ENCODE peak calls at places on chromosomes 11 and 22, in seven cellular contexts. D is Daoy; B is NCI-H2081; H is GM19239; V is activated CD4-positive, alpha-beta T cell treated with anti-CD3 and anti-CD28 coated beads, Interleukin-2, amount 10 ng/mL, durations not matched to agents 7 days and 5 days; E is non-pigmented ciliary epithelial cell; K is A549. F is an unnamed sample.

GRCh38 chr22:32998373-32998772 is 59.8 kb downstream of the SYN3 start:
- DNase-seq in D (no peak), B (no peak), H (no peak), V (no peak), E (no peak), K (no peak), F (no peak)

GRCh38 chr22:37207981-37208380 is 4.3 kb downstream of the SSTR3 start:
- DNase-seq in D (no peak), B (no peak), H (no peak), V (no peak), E (no peak), K (no peak), F (no peak)

GRCh38 chr22:47396515-47396914 is 634.1 kb downstream of the TBC1D22A start:
- DNase-seq in D (no peak), B (no peak), H (no peak), V (no peak), E (no peak), K (no peak), F (no peak)

GRCh38 chr11:6625832-6626420 is 6.7 kb upstream of the TPP1 start:
- DNase-seq in D (no peak), B (no peak), H (no peak), V (no peak), E (no peak), K (no peak), F (no peak)

GRCh38 chr11:4191031-4191571 is 96.5 kb downstream of the RRM1 start:
- DNase-seq in D (no peak), B (no peak), H (no peak), V (no peak), E (no peak), K (no peak), F (no peak)

GRCh38 chr11:121551463-121551862 is 98.7 kb upstream of the SORL1-AS1 start:
- DNase-seq in D (peak), B (no peak), H (no peak), V (no peak), E (no peak), K (no peak), F (no peak)

GRCh38 chr11:103433380-103433779 is 324.2 kb downstream of the DYNC2H1 start:
- DNase-seq in D (peak), B (peak), H (no peak), V (no peak), E (peak), K (no peak), F (no peak)

GRCh38 chr11:13984616-13985474 is 22.3 kb downstream of the SPON1 start:
- DNase-seq in D (no peak), B (no peak), H (no peak), V (no peak), E (peak), K (no peak), F (no peak)

GRCh38 chr11:127627629-127628462 is 627.3 kb upstream of the KIRREL3 start:
- DNase-seq in D (peak), B (peak), H (no peak), V (no peak), E (no peak), K (no peak), F (no peak)

GRCh38 chr11:8567597-8568198 is 26.3 kb downstream of the STK33 start:
- DNase-seq in D (peak), B (no peak), H (no peak), V (no peak), E (no peak), K (no peak), F (no peak)

GRCh38 chr11:130023204-130023603 is 20.6 kb upstream of the PRDM10 start:
- DNase-seq in D (peak), B (peak), H (peak), V (no peak), E (no peak), K (no peak), F (no peak)

GRCh38 chr11:74418509-74418895 is 20.3 kb upstream of the PGM2L1 start:
- DNase-seq in D (peak), B (peak), H (no peak), V (no peak), E (peak), K (peak), F (no peak)

GRCh38 chr11:111571829-111572501 is 30.3 kb upstream of the SIK2 start:
- DNase-seq in D (no peak), B (no peak), H (no peak), V (no peak), E (no peak), K (no peak), F (no peak)

GRCh38 chr22:35324067-35324466 is 24.4 kb downstream of the TOM1 start:
- DNase-seq in D (no peak), B (no peak), H (no peak), V (no peak), E (no peak), K (no peak), F (no peak)

GRCh38 chr11:34837246-34837856 is 78.8 kb downstream of the APIP start:
- DNase-seq in D (no peak), B (no peak), H (no peak), V (no peak), E (no peak), K (no peak), F (no peak)

GRCh38 chr22:42294034-42294985 is 23.9 kb upstream of the TCF20 start:
- DNase-seq in D (peak), B (peak), H (no peak), V (peak), E (no peak), K (no peak), F (no peak)

GRCh38 chr22:33272866-33273265 is 214.7 kb upstream of the SYN3 start:
- DNase-seq in D (no peak), B (no peak), H (no peak), V (no peak), E (no peak), K (no peak), F (no peak)

GRCh38 chr11:130979386-130979972 is 63.2 kb upstream of the SNX19 start:
- DNase-seq in D (no peak), B (peak), H (peak), V (no peak), E (peak), K (peak), F (no peak)

GRCh38 chr22:21978564-21979386 is 3.8 kb downstream of the TOP3B start:
- DNase-seq in D (no peak), B (no peak), H (no peak), V (no peak), E (no peak), K (no peak), F (no peak)

GRCh38 chr11:69100454-69101099 is 51.8 kb downstream of the TPCN2 start:
- DNase-seq in D (no peak), B (no peak), H (no peak), V (no peak), E (no peak), K (no peak), F (no peak)

GRCh38 chr11:128889657-128890213 is 1.4 kb upstream of the KCNJ5 start:
- DNase-seq in D (no peak), B (no peak), H (no peak), V (no peak), E (no peak), K (no peak), F (no peak)

F was measured in immature natural killer cell.